ENCODE peak calls at places on chromosomes 11 and 22, in nine cellular contexts. F, E, V, M, P, J, K, W and H are unnamed samples.

GRCh38 chr11:65169164-65169641 is 830 bp upstream of the SPDYC start:
- DNase-seq in M (no peak), W (peak; percentile 90), K (no peak), V (no peak), E (no peak), J (no peak), F (no peak), P (no peak), H (no peak)

GRCh38 chr22:35966314-35967045 is 62.1 kb downstream of the RBFOX2 start:
- DNase-seq in J (no peak), E (no peak), F (no peak), V (no peak), M (no peak), W (no peak), P (no peak), K (no peak), H (no peak)

GRCh38 chr22:47196881-47197701 is 434.6 kb downstream of the TBC1D22A start:
- DNase-seq in E (no peak), M (no peak), P (no peak), F (no peak), W (no peak), V (no peak), J (no peak), K (peak; percentile 33), H (no peak)

GRCh38 chr22:44542561-44543222 is 44.7 kb upstream of the RTL6 start:
- DNase-seq in V (no peak), F (no peak), M (no peak), W (no peak), J (no peak), P (no peak), K (no peak), E (no peak), H (peak; percentile 75)

GRCh38 chr11:46948378-46949131 is 12.0 kb downstream of the CSTPP1 start:
- DNase-seq in M (no peak), W (peak; percentile 68), F (no peak), V (no peak), E (no peak), P (no peak), J (peak; percentile 26), K (no peak), H (no peak)

GRCh38 chr11:69911310-69912160 is 92.3 kb upstream of the FGF3 start:
- DNase-seq in P (no peak), J (no peak), M (no peak), E (no peak), V (no peak), F (no peak), W (no peak), K (no peak), H (no peak)

GRCh38 chr22:22040908-22041307 is 58.3 kb upstream of the TOP3B start:
- DNase-seq in V (no peak), F (no peak), E (no peak), W (no peak), J (no peak), M (no peak), P (no peak), K (no peak), H (no peak)

GRCh38 chr11:7351228-7351627 is 99.5 kb downstream of the SYT9 start:
- DNase-seq in J (no peak), P (no peak), F (no peak), V (no peak), W (no peak), E (no peak), M (no peak), K (no peak), H (no peak)

GRCh38 chr11:45149483-45150056 is 3.1 kb downstream of the PRDM11 start:
- DNase-seq in E (no peak), K (peak; percentile 48), M (no peak), P (no peak), V (no peak), J (no peak), W (no peak), F (no peak), H (no peak)

GRCh38 chr22:26002456-26002855 is 166.8 kb upstream of the SEZ6L start:
- DNase-seq in K (no peak), P (no peak), E (no peak), V (no peak), J (no peak), W (no peak), F (no peak), M (no peak), H (no peak)

GRCh38 chr11:15911377-15912044 is 444.8 kb downstream of the SOX6 start:
- DNase-seq in K (peak; percentile 81), F (peak; percentile 65), W (peak; percentile 37), P (peak; percentile 3), E (no peak), V (no peak), M (no peak), J (no peak), H (no peak)

GRCh38 chr11:74641289-74641688 is 48.9 kb downstream of the POLD3 start:
- DNase-seq in J (no peak), K (peak; percentile 65), V (no peak), M (no peak), E (no peak), W (no peak), F (no peak), P (no peak), H (no peak)

GRCh38 chr11:70790671-70791300 is 392.5 kb downstream of the CTTN start:
- DNase-seq in V (no peak), W (no peak), F (no peak), K (no peak), E (no peak), P (no peak), M (no peak), J (no peak), H (no peak)

GRCh38 chr11:46690702-46691101 is 9.7 kb downstream of the ARHGAP1 start:
- DNase-seq in F (no peak), P (no peak), E (no peak), J (no peak), K (no peak), M (no peak), V (no peak), W (no peak), H (no peak)

GRCh38 chr11:118691926-118692830 is 12.7 kb upstream of the TREH start:
- DNase-seq in E (no peak), V (peak; percentile 53), P (no peak), J (peak; percentile 23), M (peak; percentile 85), W (peak; percentile 42), K (no peak), F (no peak), H (no peak)

GRCh38 chr11:832529-833113 is at the start of gene CD151:
- DNase-seq in P (no peak), K (peak; percentile 64), V (no peak), W (peak; percentile 68), J (peak; percentile 76), F (no peak), M (no peak), E (no peak), H (no peak)

GRCh38 chr11:95991101-95991500 is 67.2 kb upstream of the MTMR2 start:
- DNase-seq in E (no peak), K (no peak), J (no peak), P (no peak), W (no peak), F (no peak), M (no peak), V (no peak), H (no peak)

GRCh38 chr22:46967445-46968358 is 205.3 kb downstream of the TBC1D22A start:
- DNase-seq in M (no peak), J (no peak), K (peak; percentile 35), P (no peak), E (no peak), F (no peak), V (no peak), W (no peak), H (no peak)

GRCh38 chr11:101127348-101127698 is 2.3 kb downstream of the PGR start:
- DNase-seq in E (no peak), M (peak; percentile 17), F (peak; percentile 29), K (no peak), P (no peak), W (no peak), J (peak; percentile 26), V (no peak), H (no peak)

GRCh38 chr11:34633990-34634725 is 13.3 kb downstream of the EHF start:
- DNase-seq in K (no peak), V (no peak), F (no peak), E (peak; percentile 25), J (no peak), W (no peak), M (no peak), P (peak; percentile 12), H (no peak)

GRCh38 chr11:44310456-44311272 is 725 bp upstream of the ALX4 start:
- DNase-seq in J (no peak), P (no peak), F (no peak), E (no peak), W (no peak), V (no peak), K (no peak), M (no peak), H (no peak)

GRCh38 chr11:35276396-35276795 is 137.4 kb downstream of the CD44 start:
- DNase-seq in F (no peak), E (no peak), K (peak; percentile 83), M (peak; percentile 44), W (no peak), V (peak; percentile 17), P (no peak), J (no peak), H (no peak)

GRCh38 chr11:12692238-12693074 is 18.2 kb downstream of the TEAD1 start:
- DNase-seq in M (no peak), J (peak; percentile 92), V (no peak), F (peak; percentile 79), E (no peak), W (peak; percentile 91), P (peak; percentile 68), K (peak; percentile 97), H (no peak)

GRCh38 chr11:45660717-45661416 is 4.6 kb downstream of the CHST1 start:
- DNase-seq in W (no peak), P (no peak), E (no peak), K (no peak), J (no peak), M (no peak), V (no peak), F (no peak), H (no peak)

GRCh38 chr11:62295504-62295903 is 3.4 kb downstream of the SCGB1D4 start:
- DNase-seq in V (no peak), E (no peak), P (no peak), J (no peak), F (no peak), M (no peak), W (peak; percentile 56), K (no peak), H (no peak)

GRCh38 chr11:15473954-15474837 is 359.5 kb downstream of the INSC start:
- DNase-seq in P (no peak), E (no peak), J (no peak), M (no peak), V (no peak), K (no peak), W (no peak), F (no peak), H (no peak)

GRCh38 chr22:35599364-35599763 is 17.8 kb downstream of the MB start:
- DNase-seq in P (no peak), W (no peak), E (no peak), F (no peak), K (no peak), V (no peak), M (no peak), J (no peak), H (no peak)

GRCh38 chr11:71176812-71177211 is 75.6 kb downstream of the SHANK2 start:
- DNase-seq in P (no peak), M (no peak), W (no peak), E (no peak), F (no peak), K (no peak), J (no peak), V (no peak), H (no peak)

GRCh38 chr11:87892291-87892690 is 283.0 kb downstream of the RAB38 start:
- DNase-seq in P (no peak), W (no peak), J (no peak), E (no peak), F (no peak), M (no peak), V (no peak), K (no peak), H (no peak)

GRCh38 chr11:116696381-116696941 is 76.3 kb downstream of the BUD13 start:
- DNase-seq in J (no peak), P (peak; percentile 47), K (peak; percentile 35), F (no peak), W (no peak), E (no peak), V (no peak), M (no peak), H (no peak)

GRCh38 chr11:31818874-31819331 is 7.8 kb upstream of the PAX6 start:
- DNase-seq in W (no peak), F (no peak), E (no peak), K (no peak), V (no peak), P (no peak), M (no peak), J (no peak), H (no peak)